ENCODE peak calls at places on chromosomes 16 and 17, in five cellular contexts. J is nephron progenitor cell, D is neural progenitor cell, X is breast epithelium, K is adrenal gland. V is an unnamed sample.

GRCh38 chr17:60355663-60356594 is 36.0 kb downstream of the USP32 start:
- DNase-seq in J (no peak), X (no peak), K (no peak), D (no peak), V (no peak)

GRCh38 chr16:50169555-50170096 is 16.5 kb downstream of the TENT4B start:
- DNase-seq in K (peak; percentile 9), X (no peak), J (no peak), D (no peak), V (no peak)

GRCh38 chr16:79184464-79184863 is 416.1 kb downstream of the MAF start:
- DNase-seq in K (no peak), X (no peak), D (no peak), J (no peak), V (no peak)

GRCh38 chr17:40485851-40486512 is 15.4 kb downstream of the TNS4 start:
- DNase-seq in X (peak; percentile 88), K (no peak), D (no peak), J (no peak), V (no peak)

GRCh38 chr16:89723279-89724250 is 2.2 kb downstream of the ZNF276 start:
- DNase-seq in K (no peak), J (no peak), D (no peak), X (no peak), V (no peak)

GRCh38 chr17:80889897-80890550 is 101.6 kb upstream of the CHMP6 start:
- DNase-seq in J (no peak), D (no peak), K (no peak), X (no peak), V (peak; percentile 16)

GRCh38 chr16:30534368-30535105 is at the start of gene ZNF747:
- DNase-seq in K (peak; percentile 94), X (peak; percentile 89), D (peak; percentile 95), J (peak; percentile 87), V (peak; percentile 75)

GRCh38 chr17:8818047-8818446 is 18.9 kb upstream of the MFSD6L start:
- DNase-seq in X (no peak), J (no peak), D (no peak), K (no peak), V (peak; percentile 34)

GRCh38 chr16:88798772-88799455 is 4.7 kb upstream of the CDT1 start:
- DNase-seq in J (no peak), D (no peak), X (no peak), K (no peak), V (no peak)

GRCh38 chr17:76271669-76272540 is 6.8 kb downstream of the UBALD2 start:
- DNase-seq in X (peak; percentile 39), D (no peak), J (no peak), K (no peak), V (no peak)

GRCh38 chr16:88630941-88631340 is 7.4 kb upstream of the IL17C start:
- DNase-seq in X (no peak), K (no peak), J (no peak), D (no peak), V (no peak)

GRCh38 chr16:69115361-69115760 is 9.9 kb downstream of the HAS3 start:
- DNase-seq in X (no peak), K (no peak), D (no peak), J (no peak), V (no peak)

GRCh38 chr16:12204601-12205000 is 228.1 kb downstream of the SNX29 start:
- DNase-seq in K (no peak), D (no peak), J (no peak), X (no peak), V (no peak)

GRCh38 chr16:8194795-8195194 is 395.5 kb downstream of the TMEM114 start:
- DNase-seq in J (peak; percentile 48), K (no peak), X (no peak), D (peak; percentile 45), V (no peak)

DNA sequence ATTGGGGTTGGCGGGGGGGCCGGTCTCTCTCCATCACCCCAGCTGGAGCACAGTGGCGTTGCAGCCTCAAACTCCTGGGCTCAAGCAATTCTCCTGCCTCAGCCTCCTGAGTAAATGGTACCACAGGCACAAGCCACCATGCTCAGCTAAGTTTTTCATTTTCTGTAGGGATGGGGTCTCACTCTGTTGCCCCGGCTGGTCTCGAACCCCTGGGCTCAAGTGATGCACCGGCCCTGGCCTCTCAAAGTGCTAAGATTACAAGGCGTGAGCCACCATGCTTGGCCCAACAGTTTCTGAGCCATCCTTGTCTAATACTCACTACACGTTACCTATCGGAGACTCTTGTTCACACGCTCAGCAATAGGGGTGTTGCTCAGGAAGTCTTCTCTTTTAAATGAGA is 11.6 kb downstream of the WDR59 start:
- DNase-seq in X (no peak), D (no peak), K (no peak), J (no peak), V (no peak)
- TF ChIP-seq CTCF in X (no peak), D (no peak), K (no peak), J (no peak), V (no peak)

GRCh38 chr17:18087610-18088491 is at the start of gene DRG2:
- DNase-seq in D (peak; percentile 94), X (peak; percentile 85), J (peak; percentile 97), K (peak; percentile 90), V (peak; percentile 94)
- TF ChIP-seq CTCF in D (peak; percentile 21), X (no peak), J (no peak), K (no peak), V (no peak)

GRCh38 chr17:2035549-2036490 is 5.9 kb downstream of the DPH1 start:
- DNase-seq in X (no peak), K (no peak), J (no peak), D (no peak), V (no peak)
- TF ChIP-seq CTCF in X (no peak), K (no peak), J (no peak), D (no peak), V (no peak)

DNA sequence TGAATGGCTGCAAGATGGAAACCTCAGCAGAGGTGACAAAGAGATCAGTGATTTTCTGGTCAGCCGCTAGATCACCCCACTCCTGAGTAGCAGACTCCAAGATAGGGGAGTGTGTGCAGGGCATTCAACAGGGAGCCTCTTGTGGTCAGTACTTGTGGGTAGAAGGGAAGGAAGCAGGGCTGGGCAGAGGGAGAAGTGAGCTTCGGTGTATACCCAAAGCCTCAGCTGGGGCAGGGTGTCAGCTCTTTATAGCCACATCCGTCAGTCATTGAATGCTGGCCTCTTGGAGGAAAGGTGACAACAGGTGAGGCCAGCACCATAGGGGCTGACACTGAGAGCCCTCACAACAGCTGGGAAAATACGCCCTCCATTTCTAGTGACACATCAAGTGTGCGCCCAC is 2.2 kb upstream of the SLC12A3 start:
- DNase-seq in J (no peak), K (no peak), D (no peak), X (no peak), V (no peak)
- TF ChIP-seq CTCF in J (no peak), K (no peak), D (no peak), X (no peak), V (no peak)

DNA sequence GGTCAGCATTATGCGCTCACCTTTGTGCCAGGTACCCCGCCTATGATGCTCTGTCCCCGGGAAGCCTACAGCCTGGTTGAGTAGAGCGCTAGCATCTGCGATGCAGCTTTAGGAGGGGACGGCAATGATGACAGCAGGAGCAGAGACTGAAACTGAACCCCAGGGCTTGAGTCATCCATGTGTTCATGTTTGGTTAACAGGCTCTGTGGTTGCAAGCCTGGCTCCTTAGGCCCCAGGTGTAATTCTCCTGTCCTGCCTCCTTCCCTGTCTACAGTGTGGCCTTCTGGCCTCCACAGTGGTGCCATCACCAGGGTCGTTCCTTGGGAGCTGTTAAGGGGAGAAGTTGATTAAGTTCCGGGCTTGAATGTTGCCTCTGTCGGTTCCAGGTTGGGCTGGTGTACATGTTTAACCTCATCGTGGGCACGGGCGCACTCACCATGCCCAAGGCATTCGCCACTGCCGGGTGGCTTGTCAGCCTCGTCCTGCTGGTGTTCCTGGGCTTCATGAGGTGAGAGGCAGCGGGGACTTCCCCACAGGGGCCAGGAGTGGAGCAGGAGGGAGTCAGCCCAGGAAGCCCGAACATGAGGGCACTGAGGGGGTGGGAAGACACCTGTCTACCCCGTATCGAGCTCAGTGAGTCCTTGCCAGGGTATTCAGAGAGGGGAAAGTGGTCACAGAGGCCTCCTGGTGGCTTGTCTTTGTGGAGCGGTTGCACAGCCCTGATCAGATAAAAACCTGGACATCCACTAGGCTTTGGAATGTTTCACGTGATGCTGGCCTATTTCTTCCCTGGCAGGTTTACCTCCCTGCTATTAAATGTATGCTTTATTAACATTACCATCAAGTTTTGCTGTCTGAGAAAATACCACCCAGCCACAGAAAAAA is 9.2 kb upstream of the NAT9 start:
- DNase-seq in D (no peak), X (no peak), J (no peak), K (no peak), V (no peak)
- TF ChIP-seq CTCF in D (no peak), X (no peak), J (no peak), K (no peak), V (no peak)

DNA sequence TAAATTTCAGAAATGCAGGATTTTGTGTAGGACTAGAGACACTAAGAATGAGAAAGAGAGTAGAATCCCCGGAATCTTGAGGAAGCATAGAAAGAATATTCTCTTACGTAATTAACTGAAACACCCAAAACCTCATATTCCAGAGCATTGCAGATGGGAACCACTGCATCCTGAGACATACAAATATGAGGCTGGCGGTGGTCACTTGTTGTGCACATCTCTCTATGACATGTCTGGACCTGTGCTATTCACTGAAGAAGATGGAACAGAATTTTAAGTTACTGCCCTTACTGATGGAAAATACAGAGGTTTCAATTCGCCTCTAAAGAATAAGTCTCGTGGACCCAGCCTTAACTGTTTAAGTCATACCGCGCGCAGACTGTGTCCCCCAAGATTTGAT is 806 bp downstream of the RAD51C start:
- DNase-seq in K (no peak), J (no peak), D (no peak), X (no peak), V (no peak)
- TF ChIP-seq CTCF in K (no peak), J (no peak), D (no peak), X (no peak), V (no peak)